ENCODE peak calls at places on chromosomes 3 and 15, in four cellular contexts. One of them, this sample, is unnamed.

GRCh38 chr3:144942093-144942492 is 970.5 kb downstream of the DIPK2A start:
- DNase-seq in HCT116: no peak
- DNase-seq in MM.1S: no peak
- DNase-seq in hepatocyte: no peak
- DNase-seq in this sample: no peak

GRCh38 chr3:155890671-155891190 is 20.3 kb downstream of the GMPS start:
- DNase-seq in HCT116: no peak
- DNase-seq in MM.1S: no peak
- DNase-seq in hepatocyte: peak; percentile 7
- DNase-seq in this sample: no peak

GRCh38 chr3:21889166-21889565 is 138.2 kb upstream of the ZNF385D start:
- DNase-seq in HCT116: no peak
- DNase-seq in MM.1S: no peak
- DNase-seq in hepatocyte: no peak
- DNase-seq in this sample: no peak

GRCh38 chr3:179957264-179957845 is 79.4 kb downstream of the PEX5L start:
- DNase-seq in HCT116: no peak
- DNase-seq in MM.1S: peak; percentile 56
- DNase-seq in hepatocyte: no peak
- DNase-seq in this sample: no peak

GRCh38 chr3:71318459-71318827 is 265.1 kb downstream of the FOXP1 start:
- DNase-seq in HCT116: no peak
- DNase-seq in MM.1S: no peak
- DNase-seq in hepatocyte: no peak
- DNase-seq in this sample: no peak

GRCh38 chr3:179113903-179114302 is 34.3 kb upstream of the PIK3CA start:
- DNase-seq in HCT116: no peak
- DNase-seq in MM.1S: no peak
- DNase-seq in hepatocyte: no peak
- DNase-seq in this sample: no peak

GRCh38 chr3:55718956-55719355 is 231.8 kb upstream of the WNT5A start:
- DNase-seq in HCT116: no peak
- DNase-seq in MM.1S: no peak
- DNase-seq in hepatocyte: no peak
- DNase-seq in this sample: no peak

GRCh38 chr3:52326976-52327375 is 10.9 kb downstream of the DNAH1 start:
- DNase-seq in HCT116: no peak
- DNase-seq in MM.1S: no peak
- DNase-seq in hepatocyte: no peak
- DNase-seq in this sample: no peak

GRCh38 chr15:39558421-39558820 is 22.5 kb upstream of the THBS1 start:
- DNase-seq in HCT116: no peak
- DNase-seq in MM.1S: no peak
- DNase-seq in hepatocyte: no peak
- DNase-seq in this sample: no peak

GRCh38 chr15:41772720-41773331 is 1.5 kb upstream of the MAPKBP1 start:
- DNase-seq in HCT116: peak; percentile 49
- DNase-seq in MM.1S: peak; percentile 87
- DNase-seq in hepatocyte: peak; percentile 78
- DNase-seq in this sample: peak; percentile 86

GRCh38 chr3:72299823-72300222 is 514.9 kb upstream of the PROK2 start:
- DNase-seq in HCT116: peak; percentile 21
- DNase-seq in MM.1S: no peak
- DNase-seq in hepatocyte: no peak
- DNase-seq in this sample: no peak

GRCh38 chr3:152229692-152230091 is 39.0 kb upstream of the MBNL1 start:
- DNase-seq in HCT116: no peak
- DNase-seq in MM.1S: no peak
- DNase-seq in hepatocyte: no peak
- DNase-seq in this sample: peak; percentile 11

GRCh38 chr15:82300883-82301282 is 38.3 kb downstream of the SAXO2 start:
- DNase-seq in HCT116: no peak
- DNase-seq in MM.1S: no peak
- DNase-seq in hepatocyte: no peak
- DNase-seq in this sample: no peak

GRCh38 chr3:174737966-174738365 is 121.2 kb upstream of the NAALADL2 start:
- DNase-seq in HCT116: no peak
- DNase-seq in MM.1S: no peak
- DNase-seq in hepatocyte: no peak
- DNase-seq in this sample: no peak

GRCh38 chr3:25548836-25549235 is 115.9 kb downstream of the TOP2B start:
- DNase-seq in HCT116: no peak
- DNase-seq in MM.1S: no peak
- DNase-seq in hepatocyte: no peak
- DNase-seq in this sample: no peak

GRCh38 chr3:32421991-32422859 is 30.6 kb downstream of the CMTM7 start:
- DNase-seq in HCT116: peak; percentile 81
- DNase-seq in MM.1S: no peak
- DNase-seq in hepatocyte: no peak
- DNase-seq in this sample: no peak

GRCh38 chr3:189165092-189165491 is 6.7 kb upstream of the TPRG1 start:
- DNase-seq in HCT116: no peak
- DNase-seq in MM.1S: no peak
- DNase-seq in hepatocyte: no peak
- DNase-seq in this sample: no peak

GRCh38 chr3:52872245-52872644 is 25.1 kb downstream of the STIMATE start:
- DNase-seq in HCT116: no peak
- DNase-seq in MM.1S: no peak
- DNase-seq in hepatocyte: no peak
- DNase-seq in this sample: no peak

GRCh38 chr15:90221251-90221900 is 12.4 kb downstream of the CIB1 start:
- DNase-seq in HCT116: no peak
- DNase-seq in MM.1S: peak; percentile 32
- DNase-seq in hepatocyte: peak; percentile 84
- DNase-seq in this sample: peak; percentile 90

GRCh38 chr3:5317572-5317971 is 130.1 kb downstream of the EDEM1 start:
- DNase-seq in HCT116: no peak
- DNase-seq in MM.1S: no peak
- DNase-seq in hepatocyte: peak; percentile 33
- DNase-seq in this sample: no peak

GRCh38 chr15:75356006-75356405 is 9.2 kb downstream of the NEIL1 start:
- DNase-seq in HCT116: no peak
- DNase-seq in MM.1S: no peak
- DNase-seq in hepatocyte: no peak
- DNase-seq in this sample: no peak

GRCh38 chr3:153246805-153247204 is 84.8 kb downstream of the RAP2B start:
- DNase-seq in HCT116: no peak
- DNase-seq in MM.1S: no peak
- DNase-seq in hepatocyte: no peak
- DNase-seq in this sample: no peak

GRCh38 chr3:195263193-195263924 is 7.6 kb downstream of the XXYLT1 start:
- DNase-seq in HCT116: no peak
- DNase-seq in MM.1S: no peak
- DNase-seq in hepatocyte: no peak
- DNase-seq in this sample: no peak

GRCh38 chr3:61858054-61858453 is 296.7 kb downstream of the PTPRG start:
- DNase-seq in HCT116: peak; percentile 7
- DNase-seq in MM.1S: no peak
- DNase-seq in hepatocyte: no peak
- DNase-seq in this sample: no peak

GRCh38 chr3:71416868-71417267 is 166.7 kb downstream of the FOXP1 start:
- DNase-seq in HCT116: peak; percentile 6
- DNase-seq in MM.1S: no peak
- DNase-seq in hepatocyte: no peak
- DNase-seq in this sample: peak; percentile 79

GRCh38 chr3:127988770-127989518 is 63.3 kb upstream of the SEC61A1 start:
- DNase-seq in HCT116: peak; percentile 31
- DNase-seq in MM.1S: no peak
- DNase-seq in hepatocyte: no peak
- DNase-seq in this sample: no peak

GRCh38 chr15:29226431-29227216 is 43.0 kb downstream of the NSMCE3 start:
- DNase-seq in HCT116: no peak
- DNase-seq in MM.1S: no peak
- DNase-seq in hepatocyte: no peak
- DNase-seq in this sample: no peak

GRCh38 chr3:5058463-5058862 is 63.6 kb upstream of the ARL8B start:
- DNase-seq in HCT116: no peak
- DNase-seq in MM.1S: no peak
- DNase-seq in hepatocyte: peak; percentile 44
- DNase-seq in this sample: no peak

GRCh38 chr3:83226751-83227150 is 1465.3 kb upstream of the GBE1 start:
- DNase-seq in HCT116: no peak
- DNase-seq in MM.1S: no peak
- DNase-seq in hepatocyte: no peak
- DNase-seq in this sample: no peak

GRCh38 chr3:134371542-134372324 is 2.5 kb downstream of the AMOTL2 start:
- DNase-seq in HCT116: no peak
- DNase-seq in MM.1S: no peak
- DNase-seq in hepatocyte: no peak
- DNase-seq in this sample: no peak

GRCh38 chr3:98326036-98326435 is 27.6 kb upstream of the OR5K4 start:
- DNase-seq in HCT116: no peak
- DNase-seq in MM.1S: no peak
- DNase-seq in hepatocyte: no peak
- DNase-seq in this sample: peak; percentile 33

GRCh38 chr3:56288258-56288657 is 180.0 kb downstream of the ERC2 start:
- DNase-seq in HCT116: no peak
- DNase-seq in MM.1S: no peak
- DNase-seq in hepatocyte: no peak
- DNase-seq in this sample: peak; percentile 46

GRCh38 chr15:71051539-71051938 is 63.7 kb upstream of the THSD4 start:
- DNase-seq in HCT116: no peak
- DNase-seq in MM.1S: no peak
- DNase-seq in hepatocyte: no peak
- DNase-seq in this sample: no peak

GRCh38 chr15:51580982-51581381 is 41.6 kb downstream of the DMXL2 start:
- DNase-seq in HCT116: no peak
- DNase-seq in MM.1S: no peak
- DNase-seq in hepatocyte: no peak
- DNase-seq in this sample: no peak

GRCh38 chr3:61530355-61530754 is 31.0 kb upstream of the PTPRG start:
- DNase-seq in HCT116: peak; percentile 49
- DNase-seq in MM.1S: peak; percentile 46
- DNase-seq in hepatocyte: peak; percentile 56
- DNase-seq in this sample: peak; percentile 85

GRCh38 chr15:73366766-73367623 is 1.8 kb downstream of the HCN4 start:
- DNase-seq in HCT116: no peak
- DNase-seq in MM.1S: no peak
- DNase-seq in hepatocyte: no peak
- DNase-seq in this sample: peak; percentile 65
- TF ChIP-seq EZH2 in HCT116: no peak
- TF ChIP-seq EZH2 in MM.1S: no peak
- TF ChIP-seq EZH2 in hepatocyte: no peak
- TF ChIP-seq EZH2 in this sample: peak; percentile 39

DNA sequence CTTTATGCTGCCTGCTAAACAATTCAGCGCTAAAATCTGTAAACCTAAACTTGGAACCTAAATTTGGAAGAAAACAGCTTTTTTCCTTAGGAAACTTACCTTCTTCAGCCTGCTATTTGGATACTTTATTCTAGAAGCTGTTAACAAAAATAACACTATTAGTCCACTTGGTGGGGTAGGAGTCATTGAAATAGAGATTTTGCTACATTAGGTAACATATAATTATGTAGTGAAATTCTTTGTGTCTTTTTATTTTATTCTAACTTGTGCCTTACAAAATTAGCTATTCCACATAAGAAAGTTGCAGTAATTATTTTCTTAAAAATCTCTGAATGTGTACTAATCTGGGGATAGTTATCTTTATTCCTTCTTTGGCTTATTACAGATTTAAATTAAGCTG is 360.4 kb upstream of the ROBO2 start:
- DNase-seq in HCT116: no peak
- DNase-seq in MM.1S: no peak
- DNase-seq in hepatocyte: no peak
- DNase-seq in this sample: peak; percentile 42
- H3K9me2 ChIP-seq in HCT116: no peaks in the 10 kb centered on the region
- H3K9me2 ChIP-seq in MM.1S: no peaks in the 10 kb centered on the region
- H3K9me2 ChIP-seq in hepatocyte: no peaks in the 10 kb centered on the region
- H3K9me2 ChIP-seq in this sample: no peaks in the 10 kb centered on the region

DNA sequence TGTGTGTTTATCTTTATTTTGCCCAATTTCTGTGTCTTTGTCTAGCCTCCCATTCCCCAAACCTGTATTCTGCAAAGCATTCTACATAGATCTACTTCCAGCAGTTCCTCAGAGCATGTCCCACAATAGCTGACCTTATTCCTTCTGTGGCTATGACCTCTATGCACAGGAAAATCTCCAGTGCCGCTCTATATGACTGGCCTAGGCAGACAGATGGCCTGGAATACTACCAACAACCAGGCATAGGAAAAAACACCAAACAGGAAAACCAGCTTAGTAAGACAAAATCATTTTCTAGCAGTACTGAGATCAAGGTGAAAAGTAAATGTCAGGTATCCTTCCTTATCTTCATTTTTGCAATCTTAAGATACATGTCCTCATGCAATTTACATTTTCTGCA is 1115.0 kb downstream of the IGSF11 start:
- DNase-seq in HCT116: no peak
- DNase-seq in MM.1S: no peak
- DNase-seq in hepatocyte: no peak
- DNase-seq in this sample: no peak
- TF ChIP-seq EZH2phosphoT487 in HCT116: no peak
- TF ChIP-seq EZH2phosphoT487 in MM.1S: no peak
- TF ChIP-seq EZH2phosphoT487 in hepatocyte: no peak
- TF ChIP-seq EZH2phosphoT487 in this sample: no peak

GRCh38 chr3:13419356-13420050 is 619 bp downstream of the NUP210 start:
- DNase-seq in HCT116: no peak
- DNase-seq in MM.1S: peak; percentile 40
- DNase-seq in hepatocyte: peak; percentile 71
- DNase-seq in this sample: peak; percentile 61
- TF ChIP-seq EZH2 in HCT116: no peak
- TF ChIP-seq EZH2 in MM.1S: no peak
- TF ChIP-seq EZH2 in hepatocyte: no peak
- TF ChIP-seq EZH2 in this sample: no peak

GRCh38 chr15:63016234-63016633 is 26.3 kb upstream of the TPM1 start:
- DNase-seq in HCT116: no peak
- DNase-seq in MM.1S: no peak
- DNase-seq in hepatocyte: no peak
- DNase-seq in this sample: no peak

GRCh38 chr15:63013052-63013808 is 29.3 kb upstream of the TPM1 start:
- DNase-seq in HCT116: no peak
- DNase-seq in MM.1S: no peak
- DNase-seq in hepatocyte: no peak
- DNase-seq in this sample: no peak

GRCh38 chr15:63015618-63016017 is 26.9 kb upstream of the TPM1 start:
- DNase-seq in HCT116: no peak
- DNase-seq in MM.1S: no peak
- DNase-seq in hepatocyte: no peak
- DNase-seq in this sample: no peak

GRCh38 chr15:63012444-63012843 is 30.1 kb upstream of the TPM1 start:
- DNase-seq in HCT116: no peak
- DNase-seq in MM.1S: no peak
- DNase-seq in hepatocyte: no peak
- DNase-seq in this sample: no peak

GRCh38 chr15:63014578-63014977 is 28.0 kb upstream of the TPM1 start:
- DNase-seq in HCT116: no peak
- DNase-seq in MM.1S: no peak
- DNase-seq in hepatocyte: no peak
- DNase-seq in this sample: no peak
- H3K9me2 ChIP-seq in HCT116: no peaks in the 10 kb centered on the region
- H3K9me2 ChIP-seq in MM.1S: no peaks in the 10 kb centered on the region
- H3K9me2 ChIP-seq in hepatocyte: no peaks in the 10 kb centered on the region
- H3K9me2 ChIP-seq in this sample: peaks cover 14% of the 10 kb centered on the region

This sample was measured in GM23338.